ENCODE peak calls at places on chromosomes 6 and 20, in ten cellular contexts. K is suprapubic skin; Z is uterus; P is neuronal stem cell; T is gastrocnemius medialis; I is CD8-positive, alpha-beta memory T cell; D is body of pancreas; C is fibroblast of mammary gland; Y is hepatocyte; O is HL-60. N is an unnamed sample.

GRCh38 chr6:81561731-81562130 is 190.8 kb downstream of the TENT5A start:
- DNase-seq in P (no peak), K (no peak), O (no peak), D (no peak), Z (no peak), C (no peak), T (no peak), I (no peak), Y (no peak), N (no peak)

GRCh38 chr6:26022166-26022510 is 59.5 kb downstream of the TRIM38 start:
- DNase-seq in Y (peak), O (peak), T (peak), K (no peak), Z (peak), P (no peak), D (peak), I (no peak), C (peak), N (peak)

GRCh38 chr6:33112148-33112547 is 36.4 kb downstream of the HLA-DPB1 start:
- DNase-seq in Z (no peak), K (no peak), P (no peak), C (peak), O (peak), T (peak), Y (peak), I (peak), D (no peak), N (peak)

GRCh38 chr6:145278163-145278807 is 457.0 kb downstream of the EPM2A start:
- DNase-seq in Z (no peak), C (peak), K (no peak), I (no peak), D (no peak), Y (no peak), P (no peak), O (no peak), T (no peak), N (no peak)

GRCh38 chr6:167832497-167833395 is 6.0 kb downstream of the AFDN start:
- DNase-seq in O (no peak), T (no peak), Z (no peak), P (no peak), C (no peak), Y (no peak), K (no peak), I (no peak), D (no peak), N (no peak)

GRCh38 chr20:11216451-11217314 is 542.9 kb upstream of the JAG1 start:
- DNase-seq in T (no peak), C (no peak), Y (peak), O (no peak), P (no peak), D (no peak), Z (no peak), K (no peak), I (no peak), N (no peak)

GRCh38 chr6:34074064-34074739 is 71.7 kb downstream of the GRM4 start:
- DNase-seq in K (no peak), P (no peak), T (no peak), I (no peak), C (no peak), O (no peak), D (no peak), Y (no peak), Z (no peak), N (no peak)

GRCh38 chr20:25356294-25356933 is 34.2 kb downstream of the ABHD12 start:
- DNase-seq in P (no peak), Z (no peak), T (no peak), I (no peak), K (no peak), C (no peak), Y (no peak), D (peak), O (no peak), N (no peak)

GRCh38 chr20:2470051-2470431 is 548 bp downstream of the SNRPB start:
- DNase-seq in Y (peak), I (peak), O (peak), D (peak), T (peak), K (no peak), Z (no peak), C (peak), P (peak), N (peak)

GRCh38 chr6:27238010-27238983 is 9.2 kb upstream of the PRSS16 start:
- DNase-seq in Z (no peak), D (no peak), P (no peak), O (no peak), K (no peak), I (no peak), C (no peak), Y (no peak), T (no peak), N (no peak)

GRCh38 chr6:27234576-27234975 is 12.9 kb upstream of the PRSS16 start:
- DNase-seq in P (no peak), C (no peak), K (no peak), I (no peak), Y (no peak), D (no peak), Z (no peak), T (no peak), O (no peak), N (no peak)

GRCh38 chr6:27239258-27239657 is 8.2 kb upstream of the PRSS16 start:
- DNase-seq in Z (no peak), C (no peak), O (no peak), T (no peak), D (no peak), K (no peak), Y (no peak), P (no peak), I (no peak), N (no peak)

GRCh38 chr6:27241443-27241842 is 6.1 kb upstream of the PRSS16 start:
- DNase-seq in D (no peak), I (no peak), Z (no peak), O (no peak), Y (no peak), T (no peak), C (no peak), P (no peak), K (no peak), N (no peak)

GRCh38 chr6:27237089-27237723 is 10.3 kb upstream of the PRSS16 start:
- DNase-seq in P (no peak), T (no peak), D (no peak), Y (peak), Z (no peak), K (no peak), O (peak), I (peak), C (peak), N (no peak)
- H3K4me3 ChIP-seq in P (no peak), T (no peak), D (no peak), Y (peak), Z (no peak), K (no peak), O (no peak), I (no peak), C (peak), N (no peak)

GRCh38 chr6:142011775-142012174 is 121.0 kb upstream of the GJE1 start:
- DNase-seq in Y (no peak), O (no peak), K (no peak), I (no peak), D (no peak), T (no peak), P (no peak), C (no peak), Z (no peak), N (no peak)

GRCh38 chr6:142013875-142014495 is 118.7 kb upstream of the GJE1 start:
- DNase-seq in K (no peak), O (no peak), P (no peak), Z (no peak), T (no peak), I (no peak), D (no peak), C (no peak), Y (no peak), N (no peak)

GRCh38 chr6:142014515-142014914 is 118.2 kb upstream of the GJE1 start:
- DNase-seq in K (no peak), P (no peak), I (no peak), Z (no peak), O (no peak), Y (no peak), D (no peak), C (peak), T (no peak), N (no peak)

GRCh38 chr6:142015011-142015410 is 117.7 kb upstream of the GJE1 start:
- DNase-seq in Z (no peak), D (no peak), K (no peak), Y (no peak), T (no peak), C (no peak), I (no peak), P (no peak), O (no peak), N (no peak)

DNA sequence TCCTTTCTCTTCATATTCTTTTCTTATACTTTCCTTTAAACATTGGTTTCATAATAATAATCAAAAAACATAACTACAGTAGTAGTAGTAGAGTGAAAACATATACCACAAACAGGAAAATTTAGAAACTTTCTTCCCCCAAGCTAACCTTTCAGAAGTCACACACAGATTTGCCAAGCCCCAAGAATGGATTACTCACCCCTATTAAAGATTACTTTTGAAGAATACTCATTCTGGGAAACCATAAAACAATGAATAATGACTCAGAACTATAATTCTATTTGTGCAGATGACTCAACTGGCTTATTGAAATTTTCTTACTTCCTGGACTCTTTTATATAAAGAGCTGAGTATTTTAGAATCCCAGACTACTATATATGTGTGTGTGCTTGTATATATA is 119.4 kb upstream of the GJE1 start:
- DNase-seq in I (no peak), C (peak), Y (no peak), O (no peak), Z (no peak), D (no peak), P (no peak), K (no peak), T (no peak), N (no peak)
- H3K4me3 ChIP-seq in I (no peak), C (no peak), Y (no peak), O (no peak), Z (no peak), D (no peak), P (no peak), K (no peak), T (no peak), N (no peak)

GRCh38 chr6:106180208-106180607 is 94.1 kb downstream of the PRDM1 start:
- DNase-seq in I (no peak), P (no peak), C (no peak), Y (no peak), K (no peak), D (no peak), O (no peak), Z (no peak), T (no peak), N (no peak)

GRCh38 chr6:106181664-106182418 is 95.7 kb downstream of the PRDM1 start:
- DNase-seq in O (no peak), Y (no peak), Z (no peak), T (no peak), K (no peak), P (no peak), D (no peak), C (peak), I (no peak), N (no peak)

GRCh38 chr6:106183430-106183829 is 97.3 kb downstream of the PRDM1 start:
- DNase-seq in D (no peak), C (no peak), O (no peak), T (no peak), Z (no peak), Y (no peak), P (no peak), K (no peak), I (no peak), N (no peak)

GRCh38 chr6:106184629-106185028 is 98.5 kb downstream of the PRDM1 start:
- DNase-seq in I (no peak), D (no peak), K (no peak), Z (no peak), O (no peak), Y (no peak), T (no peak), P (no peak), C (peak), N (no peak)

GRCh38 chr6:106182455-106182854 is 96.3 kb downstream of the PRDM1 start:
- DNase-seq in T (no peak), C (peak), Z (no peak), Y (no peak), I (no peak), D (no peak), O (no peak), K (no peak), P (no peak), N (no peak)
- H3K4me3 ChIP-seq in T (no peak), C (no peak), Z (no peak), Y (no peak), I (no peak), D (no peak), O (no peak), K (no peak), P (no peak), N (no peak)

DNA sequence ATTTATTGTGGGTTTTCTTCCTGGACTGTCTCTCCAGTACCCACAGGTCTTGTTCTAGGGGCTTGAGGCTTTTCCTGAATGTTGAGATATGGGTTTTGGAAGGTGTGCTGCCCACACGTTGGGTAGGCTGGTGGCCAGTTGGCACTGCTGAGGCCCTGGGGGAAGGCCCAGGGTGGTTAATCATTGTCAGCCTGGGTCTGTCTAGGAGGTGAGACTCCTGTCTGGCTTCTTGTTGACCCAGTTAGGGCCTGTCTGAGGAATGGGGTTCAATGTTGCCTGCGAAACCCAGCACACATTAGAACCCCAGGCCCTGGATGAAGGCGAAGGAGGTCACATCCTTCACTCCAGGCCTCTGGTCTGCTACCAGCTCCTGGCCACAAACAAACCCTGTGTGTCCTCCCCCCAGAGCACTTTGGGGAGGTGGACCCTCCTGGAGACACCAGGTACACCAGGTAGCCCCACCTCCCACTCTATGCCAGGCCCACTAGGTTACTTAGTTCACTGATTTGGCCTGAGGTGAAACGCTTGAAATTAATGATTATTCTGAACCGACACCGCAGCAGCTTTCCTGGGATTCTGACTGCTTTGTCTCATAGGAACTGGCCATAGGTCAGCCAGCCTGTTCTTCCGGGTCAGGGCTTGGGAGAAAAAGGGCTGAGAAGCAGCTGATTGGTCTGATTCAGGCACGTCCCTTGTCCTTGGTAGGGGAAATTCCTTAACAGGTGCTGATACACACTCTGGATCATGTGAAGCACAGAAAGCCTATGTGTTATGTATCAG is 15.2 kb downstream of the DNMT3B start:
- DNase-seq in Y (no peak), T (no peak), D (peak), Z (no peak), O (no peak), C (no peak), I (no peak), P (no peak), K (no peak), N (no peak)
- H3K4me3 ChIP-seq in Y (no peak), T (no peak), D (no peak), Z (no peak), O (no peak), C (no peak), I (no peak), P (no peak), K (no peak), N (no peak)

N was measured in Jurkat, Clone E6-1.